ENCODE peak calls at places on chromosomes 5 and 9, in four cellular contexts. R is pancreas, F is sigmoid colon, J is esophagus squamous epithelium. U is an unnamed sample.
A peak's percentile ranks its signal among the peaks of the same experiment; 100 is the strongest.

GRCh38 chr5:136012041-136012804 is 16.6 kb upstream of the TGFBI start:
- DNase-seq in R (no peak), F (no peak), J (no peak), U (no peak)

GRCh38 chr5:141349917-141350619 is at the start of gene PCDHGB1:
- DNase-seq in R (no peak), F (no peak), J (no peak), U (no peak)

GRCh38 chr9:86282979-86283535 is 719 bp upstream of the ISCA1 start:
- DNase-seq in R (no peak), F (peak; percentile 71), J (no peak), U (no peak)

GRCh38 chr9:17521456-17521855 is 57.4 kb upstream of the SH3GL2 start:
- DNase-seq in R (no peak), F (no peak), J (no peak), U (no peak)

GRCh38 chr5:118519466-118519865 is 468.9 kb downstream of the DTWD2 start:
- DNase-seq in R (no peak), F (no peak), J (no peak), U (no peak)

GRCh38 chr5:3281346-3281745 is 314.3 kb upstream of the IRX1 start:
- DNase-seq in R (no peak), F (no peak), J (no peak), U (no peak)

GRCh38 chr5:104498281-104498680 is 935.7 kb upstream of the NUDT12 start:
- DNase-seq in R (no peak), F (no peak), J (no peak), U (no peak)

GRCh38 chr5:160844177-160844576 is 7.8 kb downstream of the ATP10B start:
- DNase-seq in R (no peak), F (no peak), J (no peak), U (no peak)

GRCh38 chr9:135504262-135505229 is 4.1 kb downstream of the MRPS2 start:
- DNase-seq in R (peak; percentile 63), F (peak; percentile 74), J (no peak), U (peak; percentile 76)

GRCh38 chr5:137666109-137666850 is 69.6 kb downstream of the KLHL3 start:
- DNase-seq in R (no peak), F (no peak), J (no peak), U (no peak)

GRCh38 chr5:125815-126214 is 33.8 kb downstream of the PLEKHG4B start:
- DNase-seq in R (no peak), F (no peak), J (no peak), U (no peak)

GRCh38 chr5:158436271-158437065 is 577.5 kb upstream of the CLINT1 start:
- DNase-seq in R (no peak), F (no peak), J (no peak), U (no peak)
- H3K4me1 ChIP-seq in R (no peaks in the 10 kb centered on the region), F (no peaks in the 10 kb centered on the region), J (peaks cover 5% of the 10 kb centered on the region), U (no peaks in the 10 kb centered on the region)

GRCh38 chr5:36969700-36970395 is 93.3 kb downstream of the NIPBL start:
- DNase-seq in R (no peak), F (no peak), J (no peak), U (no peak)

GRCh38 chr5:36965179-36965578 is 88.6 kb downstream of the NIPBL start:
- DNase-seq in R (no peak), F (no peak), J (no peak), U (no peak)
- H3K36me3 ChIP-seq in R (peaks cover 12% of the 10 kb centered on the region), F (peaks cover 4% of the 10 kb centered on the region), J (no peaks in the 10 kb centered on the region), U (peaks cover 76% of the 10 kb centered on the region)

DNA sequence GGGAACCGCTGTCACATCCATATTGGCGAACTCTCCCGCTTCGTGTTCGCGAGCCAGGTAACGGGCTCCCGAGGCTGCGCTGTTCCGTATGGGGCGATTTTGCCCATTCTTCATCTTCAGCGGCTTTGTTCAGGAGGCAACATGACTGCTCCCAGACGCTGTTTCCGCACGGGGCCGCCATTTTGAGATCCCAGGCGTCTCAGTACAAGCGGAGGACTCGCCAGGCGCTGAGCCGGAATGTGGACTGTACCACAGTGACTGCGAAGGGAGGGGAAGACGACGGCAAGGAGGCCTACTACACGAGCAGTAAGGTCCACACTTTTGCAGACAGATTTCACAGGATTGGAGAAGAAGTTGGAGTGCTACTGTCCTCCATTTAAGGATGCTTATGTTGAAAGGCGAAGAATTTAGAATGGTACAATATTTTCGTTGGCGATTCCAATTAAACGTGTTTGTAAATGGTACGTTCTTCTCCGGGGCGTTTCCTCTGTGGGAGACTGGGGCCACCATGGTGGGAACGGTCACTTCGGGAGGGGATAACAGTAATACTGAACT is 41.6 kb upstream of the ZNF300 start:
- DNase-seq in R (peak; percentile 87), F (peak; percentile 94), J (no peak), U (peak; percentile 71)
- H3K4me3 ChIP-seq in R (peak overlapping the region; percentile 44), F (peak overlapping the region; percentile 57), J (peak overlapping the region; percentile 56), U (peak overlapping the region; percentile 48)

GRCh38 chr5:171646338-171647042 is 139.1 kb upstream of the SMIM23 start:
- DNase-seq in R (no peak), F (no peak), J (no peak), U (no peak)

GRCh38 chr5:171642894-171643293 is 142.7 kb upstream of the SMIM23 start:
- DNase-seq in R (no peak), F (no peak), J (no peak), U (no peak)

GRCh38 chr5:171647043-171647899 is 138.3 kb upstream of the SMIM23 start:
- DNase-seq in R (no peak), F (no peak), J (no peak), U (no peak)

GRCh38 chr5:171641891-171642290 is 143.7 kb upstream of the SMIM23 start:
- DNase-seq in R (no peak), F (no peak), J (no peak), U (no peak)

DNA sequence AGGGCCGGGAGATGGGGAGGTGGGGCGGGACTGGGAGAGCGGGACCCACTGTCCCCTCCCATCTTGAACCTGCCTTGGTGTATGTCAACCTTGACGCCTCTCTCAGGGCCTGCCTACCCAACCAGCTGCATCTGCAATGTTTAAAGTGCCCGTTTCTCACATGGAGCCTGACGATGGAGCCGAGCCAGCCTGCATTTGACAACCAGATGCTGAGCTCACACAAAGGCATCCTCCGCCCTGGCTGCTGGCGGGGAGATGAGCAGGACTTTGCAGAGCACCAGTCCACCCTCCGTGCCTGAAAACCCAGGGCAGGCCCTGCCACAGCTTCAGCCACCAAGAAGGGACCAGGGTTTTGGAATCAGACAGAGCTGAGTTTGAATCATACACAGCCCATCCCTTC is 141.1 kb upstream of the SMIM23 start:
- DNase-seq in R (no peak), F (no peak), J (no peak), U (no peak)
- H3K4me1 ChIP-seq in R (no peaks in the 10 kb centered on the region), F (peaks cover 15% of the 10 kb centered on the region), J (peaks cover 30% of the 10 kb centered on the region), U (no peaks in the 10 kb centered on the region)

GRCh38 chr9:128100581-128100980 is 26.9 kb downstream of the PTGES2 start:
- DNase-seq in R (no peak), F (no peak), J (no peak), U (no peak)

GRCh38 chr9:128102196-128102595 is 25.3 kb downstream of the PTGES2 start:
- DNase-seq in R (peak; percentile 63), F (no peak), J (no peak), U (no peak)

GRCh38 chr9:128101231-128101641 is 26.3 kb downstream of the PTGES2 start:
- DNase-seq in R (peak; percentile 57), F (no peak), J (no peak), U (no peak)

GRCh38 chr9:128102861-128103588 is 24.5 kb downstream of the PTGES2 start:
- DNase-seq in R (peak; percentile 90), F (no peak), J (no peak), U (no peak)

DNA sequence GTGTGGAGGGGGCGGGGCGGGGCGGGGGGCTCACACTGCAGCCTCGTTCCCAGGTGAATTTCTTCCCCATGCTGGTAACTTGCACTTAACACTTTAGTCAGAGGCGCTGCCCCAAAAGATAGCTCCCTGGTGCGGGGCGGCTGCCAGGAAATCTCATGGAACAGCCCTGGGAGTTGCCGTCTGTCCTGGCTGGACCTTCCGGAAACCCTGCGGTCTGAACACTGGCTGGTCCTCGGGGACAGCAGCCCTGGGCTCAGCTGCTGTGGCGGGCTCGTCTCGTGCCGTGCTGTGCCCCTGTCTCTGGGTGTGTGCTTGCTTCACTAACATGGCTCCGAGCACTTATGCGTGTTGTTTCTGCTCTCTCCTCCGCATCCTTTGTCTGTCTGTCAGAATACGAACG is 25.8 kb downstream of the PTGES2 start:
- DNase-seq in R (peak; percentile 63), F (no peak), J (no peak), U (no peak)
- H3K36me3 ChIP-seq in R (peaks cover 36% of the 10 kb centered on the region), F (peaks cover 44% of the 10 kb centered on the region), J (peaks cover 21% of the 10 kb centered on the region), U (peaks cover 60% of the 10 kb centered on the region)

GRCh38 chr9:114909657-114910056 is 20.7 kb downstream of the TNFSF8 start:
- DNase-seq in R (no peak), F (no peak), J (no peak), U (no peak)
- H3K4me3 ChIP-seq in R (no peak overlapping the region), F (no peak overlapping the region), J (no peak overlapping the region), U (no peak overlapping the region)

GRCh38 chr5:16467363-16468219 is 2.0 kb upstream of the ZNF622 start:
- DNase-seq in R (no peak), F (no peak), J (no peak), U (no peak)
- H3K4me1 ChIP-seq in R (peaks cover 41% of the 10 kb centered on the region), F (peaks cover 46% of the 10 kb centered on the region), J (peaks cover 50% of the 10 kb centered on the region), U (peaks cover 36% of the 10 kb centered on the region)

U was measured in upper lobe of right lung.